ENCODE peak calls at places on chromosomes 3 and 15, in six cellular contexts. Y, O, K, S, D and R are unnamed samples.

GRCh38 chr3:8879347-8879944 is 83.8 kb downstream of the RAD18 start:
- ATAC-seq in Y (no peak), O (no peak), K (no peak), S (no peak), D (no peak), R (no peak)

GRCh38 chr3:32888739-32889138 is 62.7 kb upstream of the CCR4 start:
- ATAC-seq in Y (no peak), O (no peak), K (no peak), S (no peak), D (no peak), R (no peak)

GRCh38 chr3:69250014-69250413 is 127.6 kb upstream of the LMOD3 start:
- ATAC-seq in Y (peak), O (peak), K (peak), S (peak), D (peak), R (no peak)

GRCh38 chr15:56174649-56175048 is 69.0 kb downstream of the RFX7 start:
- ATAC-seq in Y (no peak), O (no peak), K (peak), S (no peak), D (no peak), R (no peak)

GRCh38 chr3:134641671-134642300 is 9.0 kb downstream of the KY start:
- ATAC-seq in Y (no peak), O (no peak), K (no peak), S (no peak), D (no peak), R (no peak)

GRCh38 chr3:59422312-59422711 is 372.5 kb upstream of the CFAP20DC start:
- ATAC-seq in Y (no peak), O (no peak), K (no peak), S (no peak), D (no peak), R (no peak)

GRCh38 chr3:185716436-185717090 is 108.3 kb downstream of the IGF2BP2 start:
- ATAC-seq in Y (no peak), O (no peak), K (no peak), S (peak), D (no peak), R (no peak)

GRCh38 chr3:196638922-196639516 is 475 bp upstream of the NRROS start:
- ATAC-seq in Y (peak), O (no peak), K (no peak), S (peak), D (no peak), R (peak)

GRCh38 chr15:98444067-98444600 is 204.2 kb upstream of the IGF1R start:
- ATAC-seq in Y (no peak), O (no peak), K (no peak), S (no peak), D (no peak), R (no peak)

GRCh38 chr3:5055352-5056004 is 66.6 kb upstream of the ARL8B start:
- ATAC-seq in Y (no peak), O (no peak), K (no peak), S (no peak), D (no peak), R (no peak)

GRCh38 chr15:44181410-44181809 is 13.7 kb downstream of the FRMD5 start:
- ATAC-seq in Y (no peak), O (no peak), K (no peak), S (no peak), D (no peak), R (no peak)

GRCh38 chr3:134854285-134854684 is 59.2 kb downstream of the EPHB1 start:
- ATAC-seq in Y (no peak), O (no peak), K (no peak), S (no peak), D (no peak), R (no peak)

GRCh38 chr15:59396211-59396610 is 23.5 kb upstream of the MYO1E start:
- ATAC-seq in Y (no peak), O (no peak), K (no peak), S (no peak), D (no peak), R (no peak)

GRCh38 chr3:47421741-47422649 is 41.2 kb downstream of the PTPN23 start:
- ATAC-seq in Y (peak), O (peak), K (no peak), S (peak), D (no peak), R (no peak)

GRCh38 chr15:51314391-51315337 is 23.7 kb downstream of the CYP19A1 start:
- ATAC-seq in Y (no peak), O (no peak), K (no peak), S (peak), D (no peak), R (no peak)

GRCh38 chr15:94576889-94577533 is 345.6 kb downstream of the MCTP2 start:
- ATAC-seq in Y (peak), O (no peak), K (no peak), S (peak), D (no peak), R (no peak)